ENCODE peak calls at places on chromosome 13, in nine cellular contexts. One of them, this sample, is unnamed.

GRCh38 chr13:47904239-47904638 is 96.8 kb downstream of the SUCLA2 start:
- DNase-seq in adrenal gland: peak
- DNase-seq in brain microvascular endothelial cell: no peak
- DNase-seq in AG04450: no peak
- DNase-seq in cardiac muscle cell: no peak
- DNase-seq in Panc1: peak
- DNase-seq in ascending aorta: no peak
- DNase-seq in substantia nigra: no peak
- DNase-seq in lung: no peak
- DNase-seq in this sample: no peak

GRCh38 chr13:79880820-79881219 is 399.9 kb downstream of the NDFIP2 start:
- DNase-seq in adrenal gland: no peak
- DNase-seq in brain microvascular endothelial cell: no peak
- DNase-seq in AG04450: no peak
- DNase-seq in cardiac muscle cell: no peak
- DNase-seq in Panc1: no peak
- DNase-seq in ascending aorta: no peak
- DNase-seq in substantia nigra: no peak
- DNase-seq in lung: no peak
- DNase-seq in this sample: no peak

GRCh38 chr13:74103196-74103595 is 31.0 kb downstream of the KLF12 start:
- DNase-seq in adrenal gland: no peak
- DNase-seq in brain microvascular endothelial cell: no peak
- DNase-seq in AG04450: no peak
- DNase-seq in cardiac muscle cell: no peak
- DNase-seq in Panc1: no peak
- DNase-seq in ascending aorta: no peak
- DNase-seq in substantia nigra: no peak
- DNase-seq in lung: no peak
- DNase-seq in this sample: no peak

GRCh38 chr13:64371461-64371860 is 2858.7 kb downstream of the PCDH9 start:
- DNase-seq in adrenal gland: no peak
- DNase-seq in brain microvascular endothelial cell: no peak
- DNase-seq in AG04450: no peak
- DNase-seq in cardiac muscle cell: no peak
- DNase-seq in Panc1: no peak
- DNase-seq in ascending aorta: no peak
- DNase-seq in substantia nigra: no peak
- DNase-seq in lung: no peak
- DNase-seq in this sample: no peak

GRCh38 chr13:49681837-49682236 is 9.4 kb downstream of the EBPL start:
- DNase-seq in adrenal gland: no peak
- DNase-seq in brain microvascular endothelial cell: peak
- DNase-seq in AG04450: no peak
- DNase-seq in cardiac muscle cell: no peak
- DNase-seq in Panc1: no peak
- DNase-seq in ascending aorta: no peak
- DNase-seq in substantia nigra: no peak
- DNase-seq in lung: no peak
- DNase-seq in this sample: peak

GRCh38 chr13:51920786-51921185 is 59.0 kb downstream of the CCDC70 start:
- DNase-seq in adrenal gland: no peak
- DNase-seq in brain microvascular endothelial cell: no peak
- DNase-seq in AG04450: no peak
- DNase-seq in cardiac muscle cell: no peak
- DNase-seq in Panc1: no peak
- DNase-seq in ascending aorta: peak
- DNase-seq in substantia nigra: no peak
- DNase-seq in lung: no peak
- DNase-seq in this sample: no peak

GRCh38 chr13:91647361-91647970 is 249.0 kb downstream of the GPC5 start:
- DNase-seq in adrenal gland: peak
- DNase-seq in brain microvascular endothelial cell: no peak
- DNase-seq in AG04450: no peak
- DNase-seq in cardiac muscle cell: no peak
- DNase-seq in Panc1: peak
- DNase-seq in ascending aorta: no peak
- DNase-seq in substantia nigra: no peak
- DNase-seq in lung: no peak
- DNase-seq in this sample: peak

GRCh38 chr13:97851269-97851668 is 102.2 kb upstream of the IPO5 start:
- DNase-seq in adrenal gland: no peak
- DNase-seq in brain microvascular endothelial cell: no peak
- DNase-seq in AG04450: no peak
- DNase-seq in cardiac muscle cell: no peak
- DNase-seq in Panc1: no peak
- DNase-seq in ascending aorta: no peak
- DNase-seq in substantia nigra: no peak
- DNase-seq in lung: no peak
- DNase-seq in this sample: no peak

GRCh38 chr13:79936368-79937136 is 404.4 kb downstream of the SPRY2 start:
- DNase-seq in adrenal gland: no peak
- DNase-seq in brain microvascular endothelial cell: peak
- DNase-seq in AG04450: peak
- DNase-seq in cardiac muscle cell: no peak
- DNase-seq in Panc1: peak
- DNase-seq in ascending aorta: peak
- DNase-seq in substantia nigra: peak
- DNase-seq in lung: peak
- DNase-seq in this sample: peak

GRCh38 chr13:77751513-77752456 is 54.3 kb downstream of the SLAIN1 start:
- DNase-seq in adrenal gland: peak
- DNase-seq in brain microvascular endothelial cell: peak
- DNase-seq in AG04450: peak
- DNase-seq in cardiac muscle cell: peak
- DNase-seq in Panc1: peak
- DNase-seq in ascending aorta: no peak
- DNase-seq in substantia nigra: no peak
- DNase-seq in lung: no peak
- DNase-seq in this sample: peak

GRCh38 chr13:29137995-29138394 is 317.9 kb downstream of the MTUS2 start:
- DNase-seq in adrenal gland: no peak
- DNase-seq in brain microvascular endothelial cell: no peak
- DNase-seq in AG04450: no peak
- DNase-seq in cardiac muscle cell: no peak
- DNase-seq in Panc1: no peak
- DNase-seq in ascending aorta: no peak
- DNase-seq in substantia nigra: no peak
- DNase-seq in lung: no peak
- DNase-seq in this sample: no peak

GRCh38 chr13:80359459-80360297 is 18.8 kb upstream of the SPRY2 start:
- DNase-seq in adrenal gland: no peak
- DNase-seq in brain microvascular endothelial cell: no peak
- DNase-seq in AG04450: no peak
- DNase-seq in cardiac muscle cell: peak
- DNase-seq in Panc1: no peak
- DNase-seq in ascending aorta: no peak
- DNase-seq in substantia nigra: no peak
- DNase-seq in lung: no peak
- DNase-seq in this sample: no peak

GRCh38 chr13:93151277-93151676 is 75.3 kb upstream of the GPC6 start:
- DNase-seq in adrenal gland: no peak
- DNase-seq in brain microvascular endothelial cell: peak
- DNase-seq in AG04450: peak
- DNase-seq in cardiac muscle cell: no peak
- DNase-seq in Panc1: no peak
- DNase-seq in ascending aorta: no peak
- DNase-seq in substantia nigra: no peak
- DNase-seq in lung: no peak
- DNase-seq in this sample: peak

GRCh38 chr13:101795460-101795859 is 343.0 kb downstream of the ITGBL1 start:
- DNase-seq in adrenal gland: no peak
- DNase-seq in brain microvascular endothelial cell: no peak
- DNase-seq in AG04450: no peak
- DNase-seq in cardiac muscle cell: no peak
- DNase-seq in Panc1: no peak
- DNase-seq in ascending aorta: no peak
- DNase-seq in substantia nigra: no peak
- DNase-seq in lung: no peak
- DNase-seq in this sample: no peak

GRCh38 chr13:111177803-111178389 is 62.8 kb downstream of the ARHGEF7 start:
- DNase-seq in adrenal gland: no peak
- DNase-seq in brain microvascular endothelial cell: peak
- DNase-seq in AG04450: no peak
- DNase-seq in cardiac muscle cell: no peak
- DNase-seq in Panc1: no peak
- DNase-seq in ascending aorta: no peak
- DNase-seq in substantia nigra: no peak
- DNase-seq in lung: no peak
- DNase-seq in this sample: peak

GRCh38 chr13:67620665-67621064 is 390.5 kb upstream of the PCDH9 start:
- DNase-seq in adrenal gland: no peak
- DNase-seq in brain microvascular endothelial cell: no peak
- DNase-seq in AG04450: peak
- DNase-seq in cardiac muscle cell: no peak
- DNase-seq in Panc1: no peak
- DNase-seq in ascending aorta: no peak
- DNase-seq in substantia nigra: no peak
- DNase-seq in lung: no peak
- DNase-seq in this sample: no peak

GRCh38 chr13:75461314-75461713 is 20.7 kb downstream of the TBC1D4 start:
- DNase-seq in adrenal gland: no peak
- DNase-seq in brain microvascular endothelial cell: no peak
- DNase-seq in AG04450: no peak
- DNase-seq in cardiac muscle cell: no peak
- DNase-seq in Panc1: no peak
- DNase-seq in ascending aorta: no peak
- DNase-seq in substantia nigra: no peak
- DNase-seq in lung: no peak
- DNase-seq in this sample: no peak
- H3K27ac ChIP-seq in adrenal gland: no peak
- H3K27ac ChIP-seq in brain microvascular endothelial cell: no peak
- H3K27ac ChIP-seq in AG04450: no peak
- H3K27ac ChIP-seq in cardiac muscle cell: no peak
- H3K27ac ChIP-seq in Panc1: no peak
- H3K27ac ChIP-seq in ascending aorta: no peak
- H3K27ac ChIP-seq in substantia nigra: no peak
- H3K27ac ChIP-seq in lung: no peak
- H3K27ac ChIP-seq in this sample: no peak

GRCh38 chr13:60572003-60572792 is 175.2 kb downstream of the TDRD3 start:
- DNase-seq in adrenal gland: peak
- DNase-seq in brain microvascular endothelial cell: peak
- DNase-seq in AG04450: no peak
- DNase-seq in cardiac muscle cell: no peak
- DNase-seq in Panc1: peak
- DNase-seq in ascending aorta: no peak
- DNase-seq in substantia nigra: no peak
- DNase-seq in lung: no peak
- DNase-seq in this sample: peak
- H3K27ac ChIP-seq in adrenal gland: no peak
- H3K27ac ChIP-seq in brain microvascular endothelial cell: no peak
- H3K27ac ChIP-seq in AG04450: no peak
- H3K27ac ChIP-seq in cardiac muscle cell: peak
- H3K27ac ChIP-seq in Panc1: no peak
- H3K27ac ChIP-seq in ascending aorta: no peak
- H3K27ac ChIP-seq in substantia nigra: no peak
- H3K27ac ChIP-seq in lung: no peak
- H3K27ac ChIP-seq in this sample: peak

GRCh38 chr13:99379856-99380255 is 72.7 kb upstream of the GPR183 start:
- DNase-seq in adrenal gland: no peak
- DNase-seq in brain microvascular endothelial cell: no peak
- DNase-seq in AG04450: no peak
- DNase-seq in cardiac muscle cell: no peak
- DNase-seq in Panc1: no peak
- DNase-seq in ascending aorta: no peak
- DNase-seq in substantia nigra: no peak
- DNase-seq in lung: no peak
- DNase-seq in this sample: no peak

GRCh38 chr13:99382428-99383133 is 75.4 kb upstream of the GPR183 start:
- DNase-seq in adrenal gland: no peak
- DNase-seq in brain microvascular endothelial cell: no peak
- DNase-seq in AG04450: no peak
- DNase-seq in cardiac muscle cell: no peak
- DNase-seq in Panc1: no peak
- DNase-seq in ascending aorta: peak
- DNase-seq in substantia nigra: no peak
- DNase-seq in lung: no peak
- DNase-seq in this sample: no peak

GRCh38 chr13:99378985-99379734 is 72.0 kb upstream of the GPR183 start:
- DNase-seq in adrenal gland: no peak
- DNase-seq in brain microvascular endothelial cell: no peak
- DNase-seq in AG04450: no peak
- DNase-seq in cardiac muscle cell: no peak
- DNase-seq in Panc1: no peak
- DNase-seq in ascending aorta: no peak
- DNase-seq in substantia nigra: no peak
- DNase-seq in lung: no peak
- DNase-seq in this sample: no peak

GRCh38 chr13:99380402-99380801 is 73.2 kb upstream of the GPR183 start:
- DNase-seq in adrenal gland: no peak
- DNase-seq in brain microvascular endothelial cell: no peak
- DNase-seq in AG04450: no peak
- DNase-seq in cardiac muscle cell: no peak
- DNase-seq in Panc1: no peak
- DNase-seq in ascending aorta: no peak
- DNase-seq in substantia nigra: no peak
- DNase-seq in lung: no peak
- DNase-seq in this sample: no peak

DNA sequence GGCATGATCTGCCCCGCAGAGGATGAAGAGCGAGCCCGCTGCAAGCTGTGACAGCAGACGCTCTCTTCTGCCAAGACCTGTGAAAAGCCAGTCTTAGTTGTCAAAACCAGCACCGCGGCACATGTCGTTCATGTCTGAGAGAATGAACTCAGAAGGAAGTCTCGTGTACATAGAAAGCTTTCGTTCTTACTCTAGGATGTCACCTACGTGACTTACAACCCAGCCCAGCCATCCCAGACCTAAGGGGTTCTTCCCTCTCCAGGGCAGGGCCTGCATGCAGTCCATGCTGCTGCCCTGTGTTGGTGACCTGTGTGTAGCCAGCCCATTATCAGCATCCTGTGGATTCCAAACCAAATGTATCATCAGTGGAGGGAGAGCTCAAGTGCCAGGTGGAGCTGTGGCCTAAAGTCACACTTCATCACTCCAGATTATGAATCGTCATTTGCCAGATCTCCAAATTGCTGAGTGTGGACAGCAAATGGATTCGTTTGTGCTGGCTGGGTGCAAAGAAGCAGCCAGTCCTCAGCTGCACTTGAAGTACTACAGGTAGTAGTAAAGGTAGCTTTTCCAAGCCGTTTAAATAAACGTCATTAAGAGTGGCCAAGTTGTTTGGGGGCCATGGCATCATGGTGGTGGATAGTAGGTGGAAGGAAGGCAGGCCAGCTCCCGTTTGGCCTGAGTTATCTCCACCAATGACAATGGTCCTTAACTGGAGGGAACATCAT is 73.9 kb upstream of the GPR183 start:
- DNase-seq in adrenal gland: no peak
- DNase-seq in brain microvascular endothelial cell: no peak
- DNase-seq in AG04450: no peak
- DNase-seq in cardiac muscle cell: no peak
- DNase-seq in Panc1: no peak
- DNase-seq in ascending aorta: peak
- DNase-seq in substantia nigra: no peak
- DNase-seq in lung: no peak
- DNase-seq in this sample: no peak
- H3K27ac ChIP-seq in adrenal gland: no peak
- H3K27ac ChIP-seq in brain microvascular endothelial cell: no peak
- H3K27ac ChIP-seq in AG04450: no peak
- H3K27ac ChIP-seq in cardiac muscle cell: no peak
- H3K27ac ChIP-seq in Panc1: no peak
- H3K27ac ChIP-seq in ascending aorta: no peak
- H3K27ac ChIP-seq in substantia nigra: no peak
- H3K27ac ChIP-seq in lung: no peak
- H3K27ac ChIP-seq in this sample: no peak

GRCh38 chr13:42971670-42972355 is 20.2 kb downstream of the EPSTI1 start:
- DNase-seq in adrenal gland: no peak
- DNase-seq in brain microvascular endothelial cell: peak
- DNase-seq in AG04450: no peak
- DNase-seq in cardiac muscle cell: no peak
- DNase-seq in Panc1: no peak
- DNase-seq in ascending aorta: no peak
- DNase-seq in substantia nigra: no peak
- DNase-seq in lung: no peak
- DNase-seq in this sample: no peak
- H3K27ac ChIP-seq in adrenal gland: no peak
- H3K27ac ChIP-seq in brain microvascular endothelial cell: no peak
- H3K27ac ChIP-seq in AG04450: no peak
- H3K27ac ChIP-seq in cardiac muscle cell: peak
- H3K27ac ChIP-seq in Panc1: no peak
- H3K27ac ChIP-seq in ascending aorta: no peak
- H3K27ac ChIP-seq in substantia nigra: no peak
- H3K27ac ChIP-seq in lung: no peak
- H3K27ac ChIP-seq in this sample: no peak